ENCODE peak calls at places on chromosomes 13 and 19, in nine cellular contexts. Q is GM23248; F is hepatocyte; P is cardiac muscle cell; W is uterus; S is CD8-positive, alpha-beta T cell; E is left ventricle myocardium inferior; O is spleen; L is astrocyte. A is an unnamed sample. For H3K9me3, the result is how much of the 10 kb centered on the place peaks cover.

GRCh38 chr13:82224806-82225205 is 1657.5 kb downstream of the SLITRK1 start:
- DNase-seq in F (no peak), L (no peak), Q (no peak), O (no peak), E (no peak), P (no peak), S (no peak), W (no peak), A (no peak)

GRCh38 chr13:24254151-24254810 is 55.1 kb upstream of the C1QTNF9 start:
- DNase-seq in Q (no peak), W (no peak), O (no peak), E (no peak), F (no peak), S (no peak), L (no peak), P (no peak), A (peak)

GRCh38 chr13:48962281-48962680 is 13.4 kb upstream of the FNDC3A start:
- DNase-seq in F (no peak), E (no peak), Q (peak), P (no peak), W (no peak), L (peak), O (no peak), S (no peak), A (no peak)

GRCh38 chr19:2949939-2950285 is 5.1 kb upstream of the ZNF77 start:
- DNase-seq in P (peak), S (no peak), Q (peak), F (peak), O (no peak), E (no peak), W (no peak), L (peak), A (no peak)

GRCh38 chr13:34864650-34865049 is 77.4 kb upstream of the NBEA start:
- DNase-seq in P (no peak), O (no peak), Q (no peak), L (peak), W (peak), F (peak), E (no peak), S (no peak), A (no peak)

GRCh38 chr19:2923510-2923909 is 21.3 kb downstream of the ZNF77 start:
- DNase-seq in O (no peak), S (no peak), F (peak), W (no peak), P (no peak), Q (peak), E (no peak), L (peak), A (no peak)

GRCh38 chr19:4042064-4042730 is 24.5 kb downstream of the ZBTB7A start:
- DNase-seq in P (no peak), E (no peak), Q (no peak), L (no peak), O (no peak), W (no peak), S (no peak), F (no peak), A (no peak)

GRCh38 chr19:18847516-18848463 is 16.0 kb downstream of the UPF1 start:
- DNase-seq in Q (peak), E (no peak), P (no peak), F (no peak), L (no peak), W (peak), S (no peak), O (peak), A (no peak)

GRCh38 chr19:6354098-6354674 is 7.1 kb upstream of the CLPP start:
- DNase-seq in Q (peak), P (no peak), W (no peak), O (no peak), F (no peak), L (no peak), S (no peak), E (no peak), A (no peak)

GRCh38 chr13:73303858-73304257 is 245.1 kb downstream of the KLF5 start:
- DNase-seq in S (no peak), F (no peak), Q (peak), E (no peak), P (no peak), L (peak), O (no peak), W (no peak), A (no peak)

GRCh38 chr19:53908106-53908932 is 759 bp upstream of the CACNG7 start:
- DNase-seq in S (no peak), F (peak), L (peak), O (peak), Q (peak), W (peak), P (peak), E (no peak), A (no peak)

GRCh38 chr13:69828527-69828926 is 279.1 kb upstream of the ATXN8OS start:
- DNase-seq in L (no peak), Q (no peak), W (no peak), S (no peak), P (no peak), F (no peak), O (no peak), E (no peak), A (no peak)

GRCh38 chr19:41707502-41707812 is 969 bp upstream of the CEACAM5 start:
- DNase-seq in P (no peak), S (no peak), L (no peak), Q (no peak), F (no peak), O (no peak), W (peak), E (no peak), A (no peak)

GRCh38 chr19:41707871-41708371 is 505 bp upstream of the CEACAM5 start:
- DNase-seq in P (no peak), S (no peak), L (no peak), Q (no peak), W (no peak), F (no peak), E (no peak), O (no peak), A (no peak)

GRCh38 chr19:41703602-41704293 is 4.7 kb upstream of the CEACAM5 start:
- DNase-seq in W (peak), O (peak), P (no peak), F (no peak), S (no peak), L (no peak), E (no peak), Q (no peak), A (no peak)

GRCh38 chr19:41706741-41707501 is 1.5 kb upstream of the CEACAM5 start:
- DNase-seq in S (peak), O (peak), L (no peak), Q (peak), E (peak), W (peak), P (no peak), F (peak), A (peak)

DNA sequence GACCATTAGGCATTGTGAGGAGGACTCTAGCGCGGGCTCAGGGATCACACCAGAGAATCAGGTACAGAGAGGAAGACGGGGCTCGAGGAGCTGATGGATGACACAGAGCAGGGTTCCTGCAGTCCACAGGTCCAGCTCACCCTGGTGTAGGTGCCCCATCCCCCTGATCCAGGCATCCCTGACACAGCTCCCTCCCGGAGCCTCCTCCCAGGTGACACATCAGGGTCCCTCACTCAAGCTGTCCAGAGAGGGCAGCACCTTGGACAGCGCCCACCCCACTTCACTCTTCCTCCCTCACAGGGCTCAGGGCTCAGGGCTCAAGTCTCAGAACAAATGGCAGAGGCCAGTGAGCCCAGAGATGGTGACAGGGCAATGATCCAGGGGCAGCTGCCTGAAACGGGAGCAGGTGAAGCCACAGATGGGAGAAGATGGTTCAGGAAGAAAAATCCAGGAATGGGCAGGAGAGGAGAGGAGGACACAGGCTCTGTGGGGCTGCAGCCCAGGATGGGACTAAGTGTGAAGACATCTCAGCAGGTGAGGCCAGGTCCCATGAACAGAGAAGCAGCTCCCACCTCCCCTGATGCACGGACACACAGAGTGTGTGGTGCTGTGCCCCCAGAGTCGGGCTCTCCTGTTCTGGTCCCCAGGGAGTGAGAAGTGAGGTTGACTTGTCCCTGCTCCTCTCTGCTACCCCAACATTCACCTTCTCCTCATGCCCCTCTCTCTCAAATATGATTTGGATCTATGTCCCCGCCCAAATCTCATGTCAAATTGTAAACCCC is 2.8 kb upstream of the CEACAM5 start:
- DNase-seq in P (no peak), F (peak), S (no peak), Q (peak), L (peak), O (no peak), W (no peak), E (peak), A (no peak)
- H3K9me3 ChIP-seq in P (under half), F (under half), S (under half), Q (under half), L (under half), O (under half), W (under half), E (under half), A (under half)

GRCh38 chr13:28918030-28918429 is 97.9 kb downstream of the MTUS2 start:
- DNase-seq in W (no peak), O (no peak), Q (no peak), F (no peak), E (no peak), S (no peak), L (no peak), P (no peak), A (no peak)

DNA sequence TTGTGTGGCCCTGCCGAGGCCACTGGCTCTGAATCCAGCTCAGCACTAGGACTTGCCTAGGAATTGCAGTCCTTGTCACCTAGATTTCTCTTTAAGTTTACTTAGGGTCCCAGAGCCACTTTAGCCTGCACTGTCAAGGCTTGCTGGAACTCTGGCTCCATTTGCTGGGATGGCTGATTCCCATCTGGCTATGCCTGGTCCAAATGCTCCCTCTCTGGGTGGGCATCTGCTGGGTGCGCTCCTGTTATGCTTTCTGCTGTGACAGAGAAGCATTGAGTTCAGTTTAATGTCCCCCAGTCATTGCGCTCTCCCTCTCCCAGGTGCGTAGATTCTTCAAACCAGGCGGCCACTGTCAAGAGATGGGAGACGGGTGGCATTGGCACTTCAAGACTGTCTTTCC is 102.2 kb downstream of the MTUS2 start:
- DNase-seq in P (no peak), L (no peak), F (no peak), Q (no peak), O (no peak), E (no peak), W (no peak), S (no peak), A (no peak)
- H3K9me3 ChIP-seq in P (under half), L (under half), F (under half), Q (under half), O (under half), E (under half), W (under half), S (under half), A (under half)

DNA sequence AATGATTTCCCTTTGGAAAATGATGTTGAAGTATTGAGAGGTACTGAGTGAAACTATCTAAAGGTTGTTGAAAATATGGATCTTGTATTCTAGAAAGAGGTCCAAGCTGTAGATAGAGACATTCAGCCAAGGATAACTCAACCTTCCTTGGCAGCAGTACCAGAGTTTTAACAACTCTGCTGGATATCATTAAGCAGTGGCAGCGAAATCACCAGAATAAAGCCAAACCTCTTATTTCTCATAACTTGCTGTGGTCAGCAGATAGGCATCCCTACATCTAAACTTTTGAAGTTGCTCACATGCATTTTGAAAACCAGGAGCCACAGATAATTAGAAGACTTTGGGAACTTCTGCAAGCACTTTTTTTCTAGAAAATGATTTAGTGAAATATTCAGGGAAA is 559.8 kb downstream of the IRS2 start:
- DNase-seq in E (no peak), W (no peak), S (no peak), F (no peak), L (peak), P (no peak), O (no peak), Q (peak), A (no peak)
- H3K9me3 ChIP-seq in E (under half), W (under half), S (under half), F (under half), L (under half), P (under half), O (under half), Q (under half), A (under half)

GRCh38 chr19:9323919-9324583 is at the start of gene ZNF559:
- DNase-seq in L (peak), E (peak), S (peak), Q (peak), P (peak), O (peak), W (peak), F (peak), A (peak)
- H3K9me3 ChIP-seq in L (under half), E (under half), S (under half), Q (under half), P (under half), O (under half), W (under half), F (under half), A (under half)

DNA sequence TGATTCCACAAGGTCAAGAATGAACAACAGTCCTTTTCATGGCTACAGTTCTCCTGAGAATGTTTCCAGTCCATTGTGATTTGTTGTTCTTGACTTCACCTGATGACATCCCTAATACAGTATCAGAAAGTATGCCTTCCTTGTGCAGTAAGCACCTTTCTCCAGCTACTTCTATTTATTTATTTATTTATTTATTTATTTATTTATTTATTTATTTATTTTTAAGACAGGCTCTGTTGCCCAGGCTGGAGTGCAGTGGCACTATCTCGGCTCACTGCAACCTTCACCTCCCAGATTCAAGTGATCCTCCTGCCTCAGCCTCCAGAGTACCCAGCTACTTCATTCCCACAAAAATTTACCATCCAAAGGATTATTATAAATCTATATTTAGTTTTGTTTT is 6.6 kb upstream of the ZNF841 start:
- DNase-seq in L (no peak), E (no peak), P (no peak), W (no peak), O (no peak), Q (no peak), S (no peak), F (no peak), A (no peak)
- H3K9me3 ChIP-seq in L (under half), E (half or more), P (under half), W (under half), O (under half), Q (under half), S (under half), F (under half), A (under half)

GRCh38 chr19:57052102-57052501 is 67.7 kb upstream of the USP29 start:
- DNase-seq in S (no peak), E (peak), F (no peak), P (no peak), Q (no peak), L (no peak), W (peak), O (no peak), A (no peak)

GRCh38 chr19:57058871-57059270 is 60.9 kb upstream of the USP29 start:
- DNase-seq in W (no peak), Q (no peak), S (no peak), P (no peak), F (no peak), O (no peak), E (no peak), L (no peak), A (no peak)

GRCh38 chr19:57053401-57053800 is 66.4 kb upstream of the USP29 start:
- DNase-seq in S (no peak), O (no peak), P (no peak), F (no peak), L (no peak), E (no peak), Q (no peak), W (no peak), A (no peak)

GRCh38 chr19:57056972-57057371 is 62.8 kb upstream of the USP29 start:
- DNase-seq in E (peak), P (no peak), S (no peak), Q (peak), F (no peak), O (no peak), L (no peak), W (peak), A (no peak)

GRCh38 chr19:57055956-57056355 is 63.8 kb upstream of the USP29 start:
- DNase-seq in Q (no peak), O (no peak), E (no peak), F (no peak), L (no peak), S (no peak), W (no peak), P (no peak), A (no peak)
- H3K9me3 ChIP-seq in Q (under half), O (under half), E (under half), F (under half), L (under half), S (under half), W (under half), P (under half), A (under half)

DNA sequence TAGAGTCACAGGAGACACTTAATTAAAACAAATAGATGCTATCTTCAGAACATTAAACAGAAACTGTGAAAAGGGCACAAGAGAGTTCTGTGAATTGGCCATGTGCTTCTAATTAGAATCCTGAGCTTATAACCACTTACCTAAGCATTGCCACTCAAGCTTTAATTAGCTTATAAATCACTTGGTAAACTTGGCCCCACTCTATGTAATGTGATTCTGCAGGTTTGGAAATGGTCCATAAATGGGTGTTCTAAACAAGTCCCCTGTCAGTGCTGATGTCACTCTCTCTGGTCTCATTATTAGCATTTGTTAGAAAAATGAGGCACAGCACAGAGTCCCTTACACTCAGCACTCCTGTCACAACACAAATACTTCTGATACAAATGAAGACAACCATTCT is 18.0 kb downstream of the ZNF91 start:
- DNase-seq in E (no peak), P (no peak), W (no peak), F (no peak), S (no peak), Q (no peak), O (no peak), L (no peak), A (no peak)
- H3K9me3 ChIP-seq in E (under half), P (under half), W (under half), F (half or more), S (under half), Q (under half), O (under half), L (under half), A (under half)

GRCh38 chr19:9407827-9408226 is 27.5 kb downstream of the ZNF266 start:
- DNase-seq in O (no peak), F (no peak), E (no peak), P (no peak), W (no peak), S (no peak), L (no peak), Q (no peak), A (no peak)

GRCh38 chr19:9413240-9413954 is 22.0 kb downstream of the ZNF266 start:
- DNase-seq in W (no peak), P (no peak), Q (peak), F (no peak), L (no peak), S (no peak), E (no peak), O (no peak), A (no peak)
- H3K9me3 ChIP-seq in W (under half), P (under half), Q (under half), F (half or more), L (half or more), S (half or more), E (half or more), O (half or more), A (half or more)

GRCh38 chr19:44254496-44254895 is 5.2 kb upstream of the ZNF233 start:
- DNase-seq in E (no peak), O (no peak), F (no peak), W (no peak), L (no peak), Q (no peak), P (no peak), S (no peak), A (no peak)
- H3K9me3 ChIP-seq in E (half or more), O (under half), F (under half), W (under half), L (under half), Q (under half), P (under half), S (under half), A (under half)

DNA sequence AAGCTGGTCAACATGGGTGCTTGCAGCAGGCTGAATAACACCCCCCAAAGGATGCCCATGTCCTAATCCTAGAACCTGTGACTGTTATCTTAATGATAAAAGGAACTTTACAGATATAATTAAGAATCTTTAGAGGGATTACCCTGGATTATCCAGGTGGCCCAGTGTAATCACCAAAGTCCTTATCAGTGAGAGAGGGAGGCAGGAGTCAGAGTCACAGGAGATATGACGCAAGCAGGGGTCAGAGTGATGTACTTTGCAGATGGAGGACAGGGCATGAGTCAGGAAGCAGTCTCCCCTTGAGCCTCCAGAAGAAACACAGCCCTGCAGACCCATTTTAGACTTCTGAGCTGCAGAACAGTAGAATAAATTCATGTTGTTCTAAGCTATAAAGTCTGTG is 9.8 kb downstream of the ZNF606 start:
- DNase-seq in W (no peak), E (no peak), L (no peak), O (no peak), F (no peak), P (no peak), Q (no peak), S (no peak), A (no peak)
- H3K9me3 ChIP-seq in W (under half), E (half or more), L (under half), O (under half), F (half or more), P (under half), Q (under half), S (under half), A (under half)